ENCODE peak calls at places on chromosomes 7 and 10, in six cellular contexts. One of them, this sample, is unnamed.

GRCh38 chr10:104824378-104825006 is 183.4 kb downstream of the SORCS3 start:
- DNase-seq in BJ: no peak
- DNase-seq in adrenal gland: peak; percentile 19
- DNase-seq in activated CD8-positive, alpha-beta T cell treated with anti-CD3 and anti-CD28 coated beads, Interleukin-2, amount 10 ng/mL, durations not matched to agents 7 days and 5 days: peak; percentile 45
- DNase-seq in NCI-H82: no peak
- DNase-seq in cardiac septum: no peak
- DNase-seq in this sample: peak; percentile 74

GRCh38 chr7:113289140-113289740 is 170.9 kb upstream of the SMIM30 start:
- DNase-seq in BJ: no peak
- DNase-seq in adrenal gland: peak; percentile 9
- DNase-seq in activated CD8-positive, alpha-beta T cell treated with anti-CD3 and anti-CD28 coated beads, Interleukin-2, amount 10 ng/mL, durations not matched to agents 7 days and 5 days: no peak
- DNase-seq in NCI-H82: peak; percentile 62
- DNase-seq in cardiac septum: no peak
- DNase-seq in this sample: no peak

GRCh38 chr10:71158251-71158650 is 54.1 kb upstream of the UNC5B start:
- DNase-seq in BJ: no peak
- DNase-seq in adrenal gland: no peak
- DNase-seq in activated CD8-positive, alpha-beta T cell treated with anti-CD3 and anti-CD28 coated beads, Interleukin-2, amount 10 ng/mL, durations not matched to agents 7 days and 5 days: no peak
- DNase-seq in NCI-H82: no peak
- DNase-seq in cardiac septum: no peak
- DNase-seq in this sample: no peak

GRCh38 chr10:100518761-100519241 is 860 bp downstream of the SEC31B start:
- DNase-seq in BJ: no peak
- DNase-seq in adrenal gland: peak; percentile 84
- DNase-seq in activated CD8-positive, alpha-beta T cell treated with anti-CD3 and anti-CD28 coated beads, Interleukin-2, amount 10 ng/mL, durations not matched to agents 7 days and 5 days: peak; percentile 77
- DNase-seq in NCI-H82: peak; percentile 86
- DNase-seq in cardiac septum: no peak
- DNase-seq in this sample: peak; percentile 92

GRCh38 chr10:97916586-97916985 is 66.9 kb downstream of the GOLGA7B start:
- DNase-seq in BJ: no peak
- DNase-seq in adrenal gland: no peak
- DNase-seq in activated CD8-positive, alpha-beta T cell treated with anti-CD3 and anti-CD28 coated beads, Interleukin-2, amount 10 ng/mL, durations not matched to agents 7 days and 5 days: no peak
- DNase-seq in NCI-H82: no peak
- DNase-seq in cardiac septum: no peak
- DNase-seq in this sample: no peak

GRCh38 chr7:28292826-28293528 is 112.4 kb upstream of the JAZF1 start:
- DNase-seq in BJ: no peak
- DNase-seq in adrenal gland: no peak
- DNase-seq in activated CD8-positive, alpha-beta T cell treated with anti-CD3 and anti-CD28 coated beads, Interleukin-2, amount 10 ng/mL, durations not matched to agents 7 days and 5 days: no peak
- DNase-seq in NCI-H82: no peak
- DNase-seq in cardiac septum: no peak
- DNase-seq in this sample: no peak

GRCh38 chr10:132422931-132423813 is 26.2 kb downstream of the PWWP2B start:
- DNase-seq in BJ: no peak
- DNase-seq in adrenal gland: no peak
- DNase-seq in activated CD8-positive, alpha-beta T cell treated with anti-CD3 and anti-CD28 coated beads, Interleukin-2, amount 10 ng/mL, durations not matched to agents 7 days and 5 days: no peak
- DNase-seq in NCI-H82: peak; percentile 85
- DNase-seq in cardiac septum: no peak
- DNase-seq in this sample: no peak

GRCh38 chr7:94969434-94970084 is 62.2 kb downstream of the PPP1R9A start:
- DNase-seq in BJ: no peak
- DNase-seq in adrenal gland: no peak
- DNase-seq in activated CD8-positive, alpha-beta T cell treated with anti-CD3 and anti-CD28 coated beads, Interleukin-2, amount 10 ng/mL, durations not matched to agents 7 days and 5 days: no peak
- DNase-seq in NCI-H82: no peak
- DNase-seq in cardiac septum: peak; percentile 58
- DNase-seq in this sample: no peak

GRCh38 chr7:155233703-155234492 is 63.8 kb upstream of the INSIG1 start:
- DNase-seq in BJ: no peak
- DNase-seq in adrenal gland: peak; percentile 48
- DNase-seq in activated CD8-positive, alpha-beta T cell treated with anti-CD3 and anti-CD28 coated beads, Interleukin-2, amount 10 ng/mL, durations not matched to agents 7 days and 5 days: no peak
- DNase-seq in NCI-H82: no peak
- DNase-seq in cardiac septum: no peak
- DNase-seq in this sample: no peak

GRCh38 chr7:26417911-26418413 is 126.3 kb downstream of the SNX10 start:
- DNase-seq in BJ: no peak
- DNase-seq in adrenal gland: no peak
- DNase-seq in activated CD8-positive, alpha-beta T cell treated with anti-CD3 and anti-CD28 coated beads, Interleukin-2, amount 10 ng/mL, durations not matched to agents 7 days and 5 days: no peak
- DNase-seq in NCI-H82: no peak
- DNase-seq in cardiac septum: no peak
- DNase-seq in this sample: no peak

GRCh38 chr7:43273939-43274719 is 161.7 kb downstream of the HECW1 start:
- DNase-seq in BJ: no peak
- DNase-seq in adrenal gland: no peak
- DNase-seq in activated CD8-positive, alpha-beta T cell treated with anti-CD3 and anti-CD28 coated beads, Interleukin-2, amount 10 ng/mL, durations not matched to agents 7 days and 5 days: no peak
- DNase-seq in NCI-H82: no peak
- DNase-seq in cardiac septum: no peak
- DNase-seq in this sample: no peak

GRCh38 chr10:131822694-131823245 is 78.0 kb upstream of the PPP2R2D start:
- DNase-seq in BJ: no peak
- DNase-seq in adrenal gland: no peak
- DNase-seq in activated CD8-positive, alpha-beta T cell treated with anti-CD3 and anti-CD28 coated beads, Interleukin-2, amount 10 ng/mL, durations not matched to agents 7 days and 5 days: no peak
- DNase-seq in NCI-H82: no peak
- DNase-seq in cardiac septum: peak; percentile 44
- DNase-seq in this sample: no peak

This sample was measured in activated CD4-positive, alpha-beta T cell treated with anti-CD3 and anti-CD28 coated beads, Interleukin-2, amount 10 ng/mL, durations not matched to agents 24 days and 14 days.